ENCODE peak calls at places on chromosomes 1 and 21, in five cellular contexts. Z, P, C, N and I are unnamed samples.

GRCh38 chr21:42191978-42192595 is 26.9 kb upstream of the ABCG1 start:
- DNase-seq in Z (no peak), P (no peak), C (no peak), N (no peak), I (no peak)

GRCh38 chr1:232590742-232591082 is 39.2 kb downstream of the SIPA1L2 start:
- DNase-seq in Z (no peak), P (no peak), C (no peak), N (no peak), I (no peak)

GRCh38 chr1:101995984-101996731 is 568 bp downstream of the OLFM3 start:
- DNase-seq in Z (no peak), P (no peak), C (no peak), N (peak), I (no peak)

GRCh38 chr1:66445492-66446181 is 88.3 kb upstream of the SGIP1 start:
- DNase-seq in Z (no peak), P (peak), C (no peak), N (no peak), I (no peak)

GRCh38 chr1:82269466-82269865 is 468.7 kb downstream of the ADGRL2 start:
- DNase-seq in Z (no peak), P (no peak), C (no peak), N (no peak), I (peak)

GRCh38 chr1:66181999-66182398 is 352.0 kb upstream of the SGIP1 start:
- DNase-seq in Z (no peak), P (no peak), C (no peak), N (no peak), I (no peak)

GRCh38 chr1:222798111-222798510 is 16.7 kb upstream of the DISP1 start:
- DNase-seq in Z (peak), P (no peak), C (no peak), N (no peak), I (peak)

GRCh38 chr1:80457409-80457808 is 1343.3 kb upstream of the ADGRL2 start:
- DNase-seq in Z (no peak), P (no peak), C (no peak), N (no peak), I (no peak)

GRCh38 chr21:45302082-45303061 is 14.7 kb upstream of the POFUT2 start:
- DNase-seq in Z (peak), P (peak), C (no peak), N (peak), I (no peak)

GRCh38 chr21:29025328-29025713 is 853 bp downstream of the USP16 start:
- DNase-seq in Z (peak), P (no peak), C (no peak), N (no peak), I (peak)

GRCh38 chr1:243396876-243397275 is 141.0 kb downstream of the SDCCAG8 start:
- DNase-seq in Z (no peak), P (no peak), C (no peak), N (no peak), I (no peak)

GRCh38 chr1:161838885-161839284 is 72.8 kb downstream of the ATF6 start:
- DNase-seq in Z (no peak), P (no peak), C (no peak), N (no peak), I (no peak)

GRCh38 chr1:29779146-29779545 is 542.8 kb downstream of the PTPRU start:
- DNase-seq in Z (no peak), P (no peak), C (no peak), N (no peak), I (no peak)

GRCh38 chr1:15765495-15766194 is 7.0 kb downstream of the FBLIM1 start:
- DNase-seq in Z (peak), P (no peak), C (no peak), N (no peak), I (peak)

GRCh38 chr1:239944666-239945065 is 147.0 kb upstream of the FMN2 start:
- DNase-seq in Z (no peak), P (no peak), C (no peak), N (no peak), I (no peak)

GRCh38 chr1:160366731-160367515 is at the start of gene NHLH1:
- DNase-seq in Z (no peak), P (no peak), C (no peak), N (no peak), I (no peak)

GRCh38 chr1:30758785-30759380 is 1.3 kb upstream of the LAPTM5 start:
- DNase-seq in Z (peak), P (no peak), C (no peak), N (peak), I (no peak)

GRCh38 chr1:240232548-240232947 is 140.9 kb downstream of the FMN2 start:
- DNase-seq in Z (peak), P (no peak), C (no peak), N (no peak), I (peak)

GRCh38 chr1:49364676-49365075 is 588.0 kb upstream of the BEND5 start:
- DNase-seq in Z (no peak), P (no peak), C (no peak), N (peak), I (no peak)

GRCh38 chr1:233632436-233632835 is 18.5 kb downstream of the KCNK1 start:
- DNase-seq in Z (no peak), P (no peak), C (no peak), N (no peak), I (no peak)

GRCh38 chr1:153793261-153793972 is 18.2 kb downstream of the SLC27A3 start:
- DNase-seq in Z (no peak), P (no peak), C (no peak), N (no peak), I (no peak)

GRCh38 chr1:187794561-187794960 is 965.8 kb downstream of the PLA2G4A start:
- DNase-seq in Z (no peak), P (no peak), C (no peak), N (no peak), I (no peak)

GRCh38 chr1:56866656-56867055 is 12.1 kb downstream of the C8A start:
- DNase-seq in Z (peak), P (no peak), C (no peak), N (no peak), I (no peak)

GRCh38 chr1:204637985-204638356 is 47.6 kb downstream of the LRRN2 start:
- DNase-seq in Z (peak), P (no peak), C (no peak), N (no peak), I (peak)

GRCh38 chr1:75127916-75128717 is 6.1 kb upstream of the LHX8 start:
- DNase-seq in Z (no peak), P (no peak), C (no peak), N (no peak), I (no peak)

GRCh38 chr1:168387781-168388760 is 107.4 kb downstream of the TBX19 start:
- DNase-seq in Z (no peak), P (no peak), C (no peak), N (peak), I (no peak)

GRCh38 chr1:145740269-145740668 is 21.0 kb downstream of the CD160 start:
- DNase-seq in Z (no peak), P (no peak), C (no peak), N (no peak), I (peak)

GRCh38 chr1:230105754-230106625 is 39.0 kb downstream of the GALNT2 start:
- DNase-seq in Z (peak), P (no peak), C (no peak), N (no peak), I (peak)

GRCh38 chr1:58821309-58821708 is 37.5 kb upstream of the JUN start:
- DNase-seq in Z (no peak), P (no peak), C (no peak), N (no peak), I (no peak)

GRCh38 chr1:65066766-65067490 is 81.1 kb upstream of the AK4 start:
- DNase-seq in Z (peak), P (peak), C (no peak), N (peak), I (peak)

GRCh38 chr1:16351449-16351993 is 759 bp downstream of the FBXO42 start:
- DNase-seq in Z (peak), P (no peak), C (no peak), N (no peak), I (peak)

GRCh38 chr1:236158719-236159118 is 16.4 kb downstream of the GPR137B start:
- DNase-seq in Z (no peak), P (no peak), C (no peak), N (no peak), I (no peak)

GRCh38 chr1:26064591-26064990 is 2.8 kb downstream of the TRIM63 start:
- DNase-seq in Z (no peak), P (no peak), C (no peak), N (no peak), I (no peak)

GRCh38 chr1:18939398-18940302 is 16.8 kb downstream of the IFFO2 start:
- DNase-seq in Z (peak), P (no peak), C (no peak), N (no peak), I (no peak)

GRCh38 chr1:36737767-36738166 is 255.1 kb upstream of the CSF3R start:
- DNase-seq in Z (no peak), P (no peak), C (no peak), N (peak), I (no peak)

GRCh38 chr21:35019631-35020032 is 29.5 kb downstream of the RUNX1 start:
- DNase-seq in Z (no peak), P (no peak), C (no peak), N (peak), I (peak)

GRCh38 chr1:234154320-234155251 is 218.7 kb upstream of the COA6 start:
- DNase-seq in Z (peak), P (no peak), C (peak), N (peak), I (peak)

GRCh38 chr1:195019385-195019784 is 1588.9 kb downstream of the KCNT2 start:
- DNase-seq in Z (no peak), P (no peak), C (no peak), N (no peak), I (no peak)

GRCh38 chr1:171422489-171422888 is 62.8 kb upstream of the PRRC2C start:
- DNase-seq in Z (peak), P (no peak), C (no peak), N (no peak), I (no peak)
- H3K4me3 ChIP-seq in Z (no peak), P (no peak), C (no peak), N (no peak), I (no peak)

GRCh38 chr1:197917553-197917812 is 311 bp downstream of the LHX9 start:
- DNase-seq in Z (no peak), P (no peak), C (no peak), N (no peak), I (no peak)

GRCh38 chr1:197915217-197915616 is 2.0 kb upstream of the LHX9 start:
- DNase-seq in Z (no peak), P (no peak), C (no peak), N (peak), I (no peak)

GRCh38 chr1:197917813-197918646 is 858 bp downstream of the LHX9 start:
- DNase-seq in Z (no peak), P (no peak), C (no peak), N (peak), I (no peak)

GRCh38 chr1:197914510-197914909 is 2.7 kb upstream of the LHX9 start:
- DNase-seq in Z (no peak), P (no peak), C (no peak), N (peak), I (no peak)

GRCh38 chr1:197915797-197916686 is 1.1 kb upstream of the LHX9 start:
- DNase-seq in Z (peak), P (no peak), C (no peak), N (peak), I (peak)
- TF ChIP-seq CTCF in Z (peak), P (peak), C (peak), N (peak), I (peak)

GRCh38 chr1:113808450-113809195 is 3.7 kb downstream of the RSBN1 start:
- DNase-seq in Z (peak), P (no peak), C (no peak), N (no peak), I (peak)

GRCh38 chr1:113812661-113813135 is 422 bp upstream of the RSBN1 start:
- DNase-seq in Z (peak), P (no peak), C (no peak), N (no peak), I (no peak)

GRCh38 chr1:113811353-113811887 is 856 bp downstream of the RSBN1 start:
- DNase-seq in Z (peak), P (peak), C (no peak), N (peak), I (peak)

GRCh38 chr1:113811888-113812660 is at the start of gene RSBN1:
- DNase-seq in Z (peak), P (peak), C (peak), N (peak), I (peak)

GRCh38 chr1:113809651-113810602 is 2.3 kb downstream of the RSBN1 start:
- DNase-seq in Z (no peak), P (no peak), C (no peak), N (no peak), I (peak)
- H3K4me3 ChIP-seq in Z (peak), P (peak), C (peak), N (peak), I (peak)

DNA sequence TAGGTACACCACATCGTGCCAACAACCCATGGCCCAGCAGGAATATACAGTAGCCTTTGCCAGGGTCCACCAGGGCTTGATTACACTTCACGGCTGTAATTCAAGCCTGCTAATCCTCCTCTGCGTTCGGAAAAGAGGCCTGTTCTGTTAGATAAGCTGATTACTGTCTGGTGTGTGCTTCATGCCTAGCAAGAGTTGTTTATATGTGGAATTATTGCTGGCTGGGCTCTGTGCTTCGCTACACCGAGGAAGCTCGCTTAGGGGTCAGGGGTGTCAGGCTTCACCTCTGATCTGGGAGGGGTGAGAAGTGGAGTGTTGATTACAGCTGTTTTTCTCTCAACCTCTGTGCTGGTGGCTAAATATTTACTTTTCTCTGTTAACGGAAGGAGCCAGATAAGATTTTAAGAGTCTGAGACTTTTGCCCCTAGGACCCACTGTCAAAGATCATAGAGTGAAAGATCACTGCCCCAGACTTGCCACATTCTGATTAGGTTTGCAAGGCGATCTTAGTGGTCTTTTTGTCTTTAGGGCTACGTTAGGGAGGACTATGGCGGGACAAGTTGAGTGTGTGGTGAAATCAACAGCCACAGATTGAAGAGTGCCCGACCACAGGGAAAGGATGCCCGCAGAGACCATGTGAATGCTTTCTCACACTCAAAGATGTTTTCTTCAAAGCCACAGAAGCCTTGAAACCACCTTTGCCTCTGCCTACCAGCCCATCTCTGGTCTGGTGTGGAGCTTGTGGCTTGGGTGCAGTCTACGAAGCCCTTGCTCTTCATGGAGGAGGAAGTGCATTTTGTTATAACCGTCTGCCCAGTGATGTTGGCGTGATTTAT is 216.1 kb downstream of the PBX1 start:
- DNase-seq in Z (no peak), P (no peak), C (no peak), N (peak), I (peak)
- TF ChIP-seq CTCF in Z (no peak), P (no peak), C (no peak), N (no peak), I (no peak)

DNA sequence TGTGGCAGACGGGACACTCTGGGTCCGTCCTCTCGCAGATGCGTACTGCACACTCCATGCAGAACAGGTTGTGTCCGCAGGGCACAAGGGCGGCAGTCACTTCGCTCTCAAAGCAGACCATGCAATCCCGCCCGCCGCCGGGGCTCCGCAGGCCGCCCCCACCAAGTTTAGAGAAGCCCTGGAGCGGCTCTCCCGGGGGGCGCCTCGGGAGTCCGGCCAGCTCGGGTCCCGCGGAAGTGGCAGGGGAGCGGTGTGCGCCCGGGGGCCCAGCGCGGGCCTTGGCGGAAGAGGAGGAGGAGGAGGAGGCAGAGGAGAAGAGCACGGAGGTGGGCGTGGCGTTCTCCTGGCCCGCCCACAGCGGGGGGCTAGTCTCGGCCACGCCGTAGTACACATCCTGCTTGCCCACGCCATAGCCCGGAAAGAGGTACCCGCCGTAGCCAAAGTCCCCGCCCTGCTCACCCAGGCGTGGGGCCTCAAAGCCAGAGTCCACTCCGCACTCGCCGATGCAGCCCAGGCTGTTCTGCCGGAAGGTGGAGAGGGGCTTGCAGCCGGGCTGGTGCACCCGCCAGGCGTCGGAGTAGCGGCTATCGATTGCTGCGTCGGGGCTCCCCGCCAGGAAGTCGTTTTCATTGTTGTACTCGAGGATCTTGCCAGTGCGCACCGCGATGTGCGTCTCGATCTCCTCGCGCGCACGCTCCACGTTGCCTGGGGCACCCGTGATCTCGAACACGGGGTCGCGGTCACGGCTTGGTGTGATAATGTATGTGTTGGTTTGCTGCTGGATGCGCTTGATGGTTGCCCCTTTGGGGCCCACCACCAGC is 5.4 kb downstream of the MEX3A start:
- DNase-seq in Z (no peak), P (peak), C (no peak), N (peak), I (peak)
- H3K4me3 ChIP-seq in Z (no peak), P (peak), C (no peak), N (peak), I (peak)

DNA sequence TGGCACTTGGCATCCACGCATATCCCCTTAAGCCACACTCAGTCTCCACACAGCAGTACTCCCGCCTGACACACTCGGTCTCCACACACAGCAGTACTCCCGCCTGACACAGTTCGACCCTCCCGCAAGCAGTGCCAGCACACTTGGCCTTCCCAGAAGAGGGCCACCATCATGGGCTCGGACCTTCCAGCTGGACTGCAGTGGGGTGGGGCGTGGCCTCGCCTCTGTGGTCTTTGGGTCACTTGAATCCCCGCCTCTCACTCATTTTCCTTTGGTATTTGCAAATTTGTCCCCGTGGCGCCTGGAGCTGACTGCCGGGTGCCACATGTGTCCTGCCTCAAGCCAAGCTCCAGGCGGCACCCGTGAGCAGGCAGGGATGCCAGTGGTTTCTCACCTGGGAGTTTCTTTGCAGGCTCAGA is 63.7 kb downstream of the FAAP20 start:
- DNase-seq in Z (no peak), P (no peak), C (no peak), N (no peak), I (no peak)
- TF ChIP-seq CTCF in Z (no peak), P (no peak), C (no peak), N (no peak), I (no peak)

GRCh38 chr1:116686723-116687368 is 19.3 kb upstream of the IGSF3 start:
- DNase-seq in Z (peak), P (no peak), C (no peak), N (peak), I (no peak)

GRCh38 chr1:116690809-116691323 is 23.3 kb upstream of the IGSF3 start:
- DNase-seq in Z (no peak), P (no peak), C (no peak), N (no peak), I (no peak)

GRCh38 chr1:116682641-116683221 is 15.2 kb upstream of the IGSF3 start:
- DNase-seq in Z (no peak), P (no peak), C (no peak), N (no peak), I (no peak)

GRCh38 chr1:116681343-116681899 is 13.9 kb upstream of the IGSF3 start:
- DNase-seq in Z (no peak), P (no peak), C (no peak), N (no peak), I (no peak)

GRCh38 chr1:116686175-116686574 is 18.6 kb upstream of the IGSF3 start:
- DNase-seq in Z (no peak), P (no peak), C (no peak), N (peak), I (no peak)
- H3K4me3 ChIP-seq in Z (no peak), P (no peak), C (no peak), N (no peak), I (no peak)

DNA sequence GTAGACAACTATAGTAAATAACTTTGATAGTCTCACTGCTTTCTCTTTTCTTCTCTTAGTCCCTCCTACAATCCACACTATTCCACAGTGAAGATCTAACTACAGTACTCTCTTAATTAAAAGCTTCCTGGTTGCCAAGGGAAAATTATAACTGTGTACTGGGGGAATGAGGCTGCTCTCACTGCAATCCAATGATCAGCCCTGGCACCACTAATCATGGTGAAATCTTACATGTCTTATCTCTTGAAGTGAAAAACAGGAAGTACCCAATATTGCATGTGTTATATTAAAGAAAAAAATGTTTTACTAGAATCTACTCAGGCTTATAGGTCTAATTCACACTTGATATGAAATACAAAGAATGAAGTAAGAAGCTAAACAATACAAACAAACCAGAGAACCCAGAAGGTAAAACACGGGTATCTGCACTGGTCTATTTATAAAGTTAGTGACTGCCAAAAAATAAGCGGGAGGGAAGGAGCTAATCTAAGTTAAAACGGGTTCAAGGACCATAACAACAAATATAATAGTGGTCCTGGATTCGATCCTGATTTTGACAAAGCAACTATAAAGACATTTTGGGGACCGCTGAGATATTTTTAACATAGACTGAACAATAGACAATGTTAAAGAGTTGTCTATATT is 57.5 kb downstream of the RGS2 start:
- DNase-seq in Z (no peak), P (no peak), C (no peak), N (no peak), I (no peak)
- TF ChIP-seq CTCF in Z (no peak), P (no peak), C (no peak), N (no peak), I (no peak)